ENCODE peak calls at places on chromosome 6, in seven cellular contexts. One of them, this sample, is unnamed.

GRCh38 chr6:39327516-39327915 is 5.0 kb upstream of the KCNK16 start:
- DNase-seq in AG10803: no peak
- DNase-seq in Panc1: no peak
- DNase-seq in pancreas: no peak
- DNase-seq in HFF-Myc: no peak
- DNase-seq in CD8-positive, alpha-beta T cell: no peak
- DNase-seq in BJ: no peak
- DNase-seq in this sample: no peak

GRCh38 chr6:44508646-44509045 is 121.1 kb downstream of the CDC5L start:
- DNase-seq in AG10803: peak; percentile 60
- DNase-seq in Panc1: no peak
- DNase-seq in pancreas: no peak
- DNase-seq in HFF-Myc: no peak
- DNase-seq in CD8-positive, alpha-beta T cell: no peak
- DNase-seq in BJ: peak; percentile 31
- DNase-seq in this sample: peak; percentile 82

GRCh38 chr6:52305948-52306767 is 21.6 kb upstream of the MCM3 start:
- DNase-seq in AG10803: no peak
- DNase-seq in Panc1: no peak
- DNase-seq in pancreas: no peak
- DNase-seq in HFF-Myc: no peak
- DNase-seq in CD8-positive, alpha-beta T cell: no peak
- DNase-seq in BJ: no peak
- DNase-seq in this sample: no peak

GRCh38 chr6:166959906-166960608 is 3.7 kb upstream of the RNASET2 start:
- DNase-seq in AG10803: no peak
- DNase-seq in Panc1: no peak
- DNase-seq in pancreas: no peak
- DNase-seq in HFF-Myc: no peak
- DNase-seq in CD8-positive, alpha-beta T cell: no peak
- DNase-seq in BJ: no peak
- DNase-seq in this sample: no peak

GRCh38 chr6:56450882-56451739 is 191.6 kb downstream of the DST start:
- DNase-seq in AG10803: peak; percentile 45
- DNase-seq in Panc1: no peak
- DNase-seq in pancreas: no peak
- DNase-seq in HFF-Myc: no peak
- DNase-seq in CD8-positive, alpha-beta T cell: no peak
- DNase-seq in BJ: no peak
- DNase-seq in this sample: no peak

GRCh38 chr6:78867370-78868040 is at the start of gene IRAK1BP1:
- DNase-seq in AG10803: peak; percentile 70
- DNase-seq in Panc1: peak; percentile 74
- DNase-seq in pancreas: peak; percentile 94
- DNase-seq in HFF-Myc: peak; percentile 45
- DNase-seq in CD8-positive, alpha-beta T cell: peak; percentile 86
- DNase-seq in BJ: peak; percentile 29
- DNase-seq in this sample: peak; percentile 42

GRCh38 chr6:153024401-153025017 is 22.0 kb upstream of the MTRF1L start:
- DNase-seq in AG10803: peak; percentile 50
- DNase-seq in Panc1: peak; percentile 45
- DNase-seq in pancreas: no peak
- DNase-seq in HFF-Myc: peak; percentile 35
- DNase-seq in CD8-positive, alpha-beta T cell: peak; percentile 59
- DNase-seq in BJ: no peak
- DNase-seq in this sample: no peak

GRCh38 chr6:21604081-21604480 is 10.5 kb downstream of the SOX4 start:
- DNase-seq in AG10803: no peak
- DNase-seq in Panc1: no peak
- DNase-seq in pancreas: no peak
- DNase-seq in HFF-Myc: no peak
- DNase-seq in CD8-positive, alpha-beta T cell: no peak
- DNase-seq in BJ: no peak
- DNase-seq in this sample: no peak

GRCh38 chr6:105270511-105270910 is 90.7 kb upstream of the POPDC3 start:
- DNase-seq in AG10803: peak; percentile 81
- DNase-seq in Panc1: no peak
- DNase-seq in pancreas: no peak
- DNase-seq in HFF-Myc: peak; percentile 42
- DNase-seq in CD8-positive, alpha-beta T cell: no peak
- DNase-seq in BJ: peak; percentile 37
- DNase-seq in this sample: peak; percentile 19

GRCh38 chr6:144284753-144285547 is at the start of gene UTRN:
- DNase-seq in AG10803: peak; percentile 83
- DNase-seq in Panc1: no peak
- DNase-seq in pancreas: peak; percentile 89
- DNase-seq in HFF-Myc: no peak
- DNase-seq in CD8-positive, alpha-beta T cell: peak; percentile 62
- DNase-seq in BJ: no peak
- DNase-seq in this sample: peak; percentile 67

GRCh38 chr6:144361027-144361426 is 75.9 kb downstream of the UTRN start:
- DNase-seq in AG10803: no peak
- DNase-seq in Panc1: no peak
- DNase-seq in pancreas: no peak
- DNase-seq in HFF-Myc: no peak
- DNase-seq in CD8-positive, alpha-beta T cell: no peak
- DNase-seq in BJ: no peak
- DNase-seq in this sample: no peak

GRCh38 chr6:98980814-98981213 is 33.1 kb upstream of the FBXL4 start:
- DNase-seq in AG10803: no peak
- DNase-seq in Panc1: no peak
- DNase-seq in pancreas: no peak
- DNase-seq in HFF-Myc: no peak
- DNase-seq in CD8-positive, alpha-beta T cell: no peak
- DNase-seq in BJ: no peak
- DNase-seq in this sample: no peak

GRCh38 chr6:129801909-129802308 is 59.2 kb downstream of the TMEM244 start:
- DNase-seq in AG10803: no peak
- DNase-seq in Panc1: no peak
- DNase-seq in pancreas: no peak
- DNase-seq in HFF-Myc: no peak
- DNase-seq in CD8-positive, alpha-beta T cell: no peak
- DNase-seq in BJ: no peak
- DNase-seq in this sample: no peak

GRCh38 chr6:84218091-84218490 is 9.4 kb downstream of the CEP162 start:
- DNase-seq in AG10803: no peak
- DNase-seq in Panc1: no peak
- DNase-seq in pancreas: no peak
- DNase-seq in HFF-Myc: no peak
- DNase-seq in CD8-positive, alpha-beta T cell: no peak
- DNase-seq in BJ: no peak
- DNase-seq in this sample: no peak

GRCh38 chr6:816510-817084 is 123.7 kb upstream of the EXOC2 start:
- DNase-seq in AG10803: no peak
- DNase-seq in Panc1: no peak
- DNase-seq in pancreas: no peak
- DNase-seq in HFF-Myc: no peak
- DNase-seq in CD8-positive, alpha-beta T cell: no peak
- DNase-seq in BJ: no peak
- DNase-seq in this sample: no peak
- TF ChIP-seq CTCF in AG10803: no peak
- TF ChIP-seq CTCF in Panc1: no peak
- TF ChIP-seq CTCF in pancreas: no peak
- TF ChIP-seq CTCF in HFF-Myc: no peak
- TF ChIP-seq CTCF in CD8-positive, alpha-beta T cell: no peak
- TF ChIP-seq CTCF in BJ: no peak
- TF ChIP-seq CTCF in this sample: no peak

GRCh38 chr6:64838726-64839125 is 868.3 kb downstream of the EYS start:
- DNase-seq in AG10803: no peak
- DNase-seq in Panc1: no peak
- DNase-seq in pancreas: no peak
- DNase-seq in HFF-Myc: no peak
- DNase-seq in CD8-positive, alpha-beta T cell: no peak
- DNase-seq in BJ: no peak
- DNase-seq in this sample: no peak
- TF ChIP-seq CTCF in AG10803: no peak
- TF ChIP-seq CTCF in Panc1: no peak
- TF ChIP-seq CTCF in pancreas: no peak
- TF ChIP-seq CTCF in HFF-Myc: no peak
- TF ChIP-seq CTCF in CD8-positive, alpha-beta T cell: no peak
- TF ChIP-seq CTCF in BJ: no peak
- TF ChIP-seq CTCF in this sample: no peak

GRCh38 chr6:46764961-46765360 is 18.2 kb downstream of the ANKRD66 start:
- DNase-seq in AG10803: no peak
- DNase-seq in Panc1: no peak
- DNase-seq in pancreas: no peak
- DNase-seq in HFF-Myc: no peak
- DNase-seq in CD8-positive, alpha-beta T cell: no peak
- DNase-seq in BJ: no peak
- DNase-seq in this sample: no peak
- TF ChIP-seq CTCF in AG10803: no peak
- TF ChIP-seq CTCF in Panc1: no peak
- TF ChIP-seq CTCF in pancreas: no peak
- TF ChIP-seq CTCF in HFF-Myc: no peak
- TF ChIP-seq CTCF in CD8-positive, alpha-beta T cell: no peak
- TF ChIP-seq CTCF in BJ: no peak
- TF ChIP-seq CTCF in this sample: no peak

GRCh38 chr6:17706580-17707370 is at the start of gene NUP153:
- DNase-seq in AG10803: peak; percentile 98
- DNase-seq in Panc1: peak; percentile 88
- DNase-seq in pancreas: peak; percentile 100
- DNase-seq in HFF-Myc: peak; percentile 95
- DNase-seq in CD8-positive, alpha-beta T cell: peak; percentile 100
- DNase-seq in BJ: peak; percentile 85
- DNase-seq in this sample: peak; percentile 97
- TF ChIP-seq CTCF in AG10803: no peak
- TF ChIP-seq CTCF in Panc1: no peak
- TF ChIP-seq CTCF in pancreas: no peak
- TF ChIP-seq CTCF in HFF-Myc: no peak
- TF ChIP-seq CTCF in CD8-positive, alpha-beta T cell: no peak
- TF ChIP-seq CTCF in BJ: no peak
- TF ChIP-seq CTCF in this sample: no peak

DNA sequence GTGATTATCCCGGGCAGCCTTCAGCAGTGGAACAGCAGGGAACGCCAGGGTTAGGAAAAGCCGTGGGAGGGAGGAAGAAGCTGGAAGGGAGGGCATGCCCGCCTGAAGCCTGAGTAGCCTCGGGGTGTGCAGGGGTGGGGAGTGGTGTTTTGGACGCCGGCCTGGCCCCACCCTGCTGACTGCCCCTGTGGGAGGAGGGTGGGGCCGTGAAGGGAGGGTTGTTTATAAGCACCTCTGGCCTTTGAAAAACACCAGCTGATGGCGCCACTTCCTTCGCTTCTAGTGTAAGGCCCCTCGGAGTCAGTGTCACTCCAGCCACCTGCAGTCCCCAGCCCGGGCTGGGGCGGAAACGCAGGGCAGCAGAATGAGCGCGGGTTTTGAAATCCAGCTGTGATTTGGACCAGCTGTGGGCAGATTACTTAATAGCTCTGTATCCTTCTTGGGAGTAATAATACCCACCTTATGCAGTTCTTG is 52.8 kb upstream of the BMP6 start:
- DNase-seq in AG10803: peak; percentile 59
- DNase-seq in Panc1: no peak
- DNase-seq in pancreas: no peak
- DNase-seq in HFF-Myc: peak; percentile 29
- DNase-seq in CD8-positive, alpha-beta T cell: no peak
- DNase-seq in BJ: peak; percentile 40
- DNase-seq in this sample: peak; percentile 51
- TF ChIP-seq CTCF in AG10803: no peak
- TF ChIP-seq CTCF in Panc1: no peak
- TF ChIP-seq CTCF in pancreas: no peak
- TF ChIP-seq CTCF in HFF-Myc: peak; percentile 2
- TF ChIP-seq CTCF in CD8-positive, alpha-beta T cell: no peak
- TF ChIP-seq CTCF in BJ: peak; percentile 8
- TF ChIP-seq CTCF in this sample: peak; percentile 13

GRCh38 chr6:147752686-147753418 is 244.4 kb downstream of the SAMD5 start:
- DNase-seq in AG10803: no peak
- DNase-seq in Panc1: no peak
- DNase-seq in pancreas: no peak
- DNase-seq in HFF-Myc: no peak
- DNase-seq in CD8-positive, alpha-beta T cell: no peak
- DNase-seq in BJ: peak; percentile 65
- DNase-seq in this sample: peak; percentile 2
- TF ChIP-seq CTCF in AG10803: no peak
- TF ChIP-seq CTCF in Panc1: no peak
- TF ChIP-seq CTCF in pancreas: no peak
- TF ChIP-seq CTCF in HFF-Myc: no peak
- TF ChIP-seq CTCF in CD8-positive, alpha-beta T cell: no peak
- TF ChIP-seq CTCF in BJ: no peak
- TF ChIP-seq CTCF in this sample: no peak

GRCh38 chr6:150076196-150076893 is 7.4 kb upstream of the ULBP3 start:
- DNase-seq in AG10803: no peak
- DNase-seq in Panc1: no peak
- DNase-seq in pancreas: no peak
- DNase-seq in HFF-Myc: no peak
- DNase-seq in CD8-positive, alpha-beta T cell: no peak
- DNase-seq in BJ: no peak
- DNase-seq in this sample: no peak
- TF ChIP-seq CTCF in AG10803: no peak
- TF ChIP-seq CTCF in Panc1: peak; percentile 34
- TF ChIP-seq CTCF in pancreas: no peak
- TF ChIP-seq CTCF in HFF-Myc: no peak
- TF ChIP-seq CTCF in CD8-positive, alpha-beta T cell: no peak
- TF ChIP-seq CTCF in BJ: no peak
- TF ChIP-seq CTCF in this sample: no peak

DNA sequence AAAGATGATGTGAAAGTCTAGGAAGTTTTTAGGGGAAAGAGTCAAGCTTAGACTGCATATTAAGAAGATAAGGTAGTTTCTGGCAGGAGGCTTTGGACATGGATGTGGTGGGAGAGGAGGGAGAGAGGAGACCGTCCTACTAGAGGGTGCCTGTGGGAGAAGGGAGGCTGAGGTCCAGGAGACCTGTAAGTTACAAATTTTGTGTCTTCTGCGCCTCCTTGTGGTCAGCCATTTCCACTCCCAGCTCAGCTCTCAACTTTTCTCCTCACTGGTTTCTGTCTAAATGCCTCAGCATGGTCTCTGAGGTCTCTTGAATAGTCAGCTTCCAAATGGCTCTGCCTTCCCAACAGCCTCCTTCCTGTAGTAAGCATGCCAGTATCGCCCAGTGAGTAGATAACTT is 193.4 kb downstream of the UNC5CL start:
- DNase-seq in AG10803: peak; percentile 40
- DNase-seq in Panc1: peak; percentile 20
- DNase-seq in pancreas: no peak
- DNase-seq in HFF-Myc: no peak
- DNase-seq in CD8-positive, alpha-beta T cell: no peak
- DNase-seq in BJ: no peak
- DNase-seq in this sample: no peak
- TF ChIP-seq CTCF in AG10803: peak; percentile 70
- TF ChIP-seq CTCF in Panc1: peak; percentile 78
- TF ChIP-seq CTCF in pancreas: no peak
- TF ChIP-seq CTCF in HFF-Myc: peak; percentile 52
- TF ChIP-seq CTCF in CD8-positive, alpha-beta T cell: peak; percentile 35
- TF ChIP-seq CTCF in BJ: peak; percentile 65
- TF ChIP-seq CTCF in this sample: peak; percentile 63

This sample was measured in AG09319.